ENCODE peak calls at places on chromosomes 5 and 9, in seven cellular contexts. E is astrocyte of the cerebellum; X is hepatocyte; F is CD8-positive, alpha-beta T cell; T is epithelial cell of proximal tubule; O is foreskin keratinocyte; N is WERI-Rb-1. H is an unnamed sample.

GRCh38 chr9:4138180-4138579 is 161.7 kb downstream of the GLIS3 start:
- DNase-seq in T (no peak), X (no peak), N (no peak), O (no peak), E (no peak), F (no peak), H (no peak)

GRCh38 chr5:9094582-9094981 is 451.3 kb downstream of the SEMA5A start:
- DNase-seq in E (no peak), O (no peak), N (no peak), X (no peak), T (no peak), F (no peak), H (no peak)

GRCh38 chr5:89287964-89288363 is 405.0 kb upstream of the MEF2C start:
- DNase-seq in X (no peak), N (peak), O (no peak), E (no peak), T (no peak), F (no peak), H (no peak)

GRCh38 chr5:39755986-39756385 is 331.2 kb upstream of the DAB2 start:
- DNase-seq in E (peak), O (peak), F (no peak), X (peak), N (no peak), T (peak), H (no peak)

GRCh38 chr9:133664651-133665050 is 28.5 kb downstream of the DBH start:
- DNase-seq in E (no peak), X (no peak), F (no peak), O (no peak), N (no peak), T (no peak), H (no peak)

GRCh38 chr5:8557728-8558127 is 688.8 kb downstream of the MTRR start:
- DNase-seq in X (no peak), T (no peak), N (no peak), O (peak), F (no peak), E (no peak), H (no peak)

GRCh38 chr9:123999668-124000067 is 11.9 kb upstream of the LHX2 start:
- DNase-seq in E (no peak), N (peak), O (no peak), X (no peak), F (no peak), T (no peak), H (no peak)

GRCh38 chr5:1722877-1723276 is 76.8 kb downstream of the MRPL36 start:
- DNase-seq in E (no peak), T (no peak), X (no peak), F (no peak), O (no peak), N (no peak), H (peak)

GRCh38 chr9:87080512-87081225 is 133.4 kb upstream of the GAS1 start:
- DNase-seq in O (no peak), T (no peak), E (no peak), F (no peak), X (peak), N (no peak), H (no peak)

GRCh38 chr5:147898875-147899401 is 7.4 kb downstream of the C5orf46 start:
- DNase-seq in E (no peak), T (no peak), F (no peak), X (no peak), N (no peak), O (peak), H (no peak)

GRCh38 chr5:65835191-65835590 is 91.2 kb upstream of the ERBIN start:
- DNase-seq in N (no peak), F (no peak), X (no peak), E (no peak), O (no peak), T (no peak), H (no peak)

GRCh38 chr5:39352931-39353330 is 11.4 kb downstream of the C9 start:
- DNase-seq in T (no peak), O (no peak), E (no peak), X (no peak), F (no peak), N (no peak), H (no peak)

GRCh38 chr9:127057970-127058644 is 64.3 kb downstream of the ANGPTL2 start:
- DNase-seq in T (no peak), E (no peak), X (no peak), O (no peak), F (no peak), N (no peak), H (no peak)

GRCh38 chr9:135516132-135516860 is 4.9 kb upstream of the LCN1 start:
- DNase-seq in N (no peak), E (no peak), O (no peak), X (no peak), T (no peak), F (no peak), H (no peak)

GRCh38 chr5:61139094-61139873 is 23.0 kb downstream of the SMIM15 start:
- DNase-seq in T (no peak), E (no peak), F (no peak), X (no peak), N (no peak), O (no peak), H (no peak)

GRCh38 chr5:43073597-43074546 is 33.8 kb upstream of the ANXA2R start:
- DNase-seq in F (no peak), T (no peak), O (peak), N (peak), E (no peak), X (peak), H (peak)

GRCh38 chr9:23538060-23538387 is 288.0 kb downstream of the ELAVL2 start:
- DNase-seq in O (no peak), F (no peak), N (no peak), T (no peak), X (no peak), E (no peak), H (no peak)

GRCh38 chr5:113255579-113256210 is 179.1 kb downstream of the TSSK1B start:
- DNase-seq in F (no peak), E (no peak), O (no peak), T (no peak), X (no peak), N (no peak), H (no peak)

GRCh38 chr9:14170973-14171596 is 142.9 kb downstream of the NFIB start:
- DNase-seq in O (peak), E (no peak), N (no peak), T (no peak), F (no peak), X (no peak), H (no peak)

GRCh38 chr5:44638286-44638869 is 170.4 kb upstream of the MRPS30 start:
- DNase-seq in O (no peak), E (no peak), X (no peak), N (no peak), F (no peak), T (no peak), H (no peak)

GRCh38 chr5:110909415-110909814 is 162.1 kb upstream of the TSLP start:
- DNase-seq in E (no peak), O (no peak), T (no peak), N (no peak), X (no peak), F (no peak), H (no peak)

GRCh38 chr5:308672-309271 is 12.7 kb upstream of the AHRR start:
- DNase-seq in T (peak), E (peak), O (peak), N (no peak), X (no peak), F (no peak), H (no peak)

GRCh38 chr5:33837301-33837700 is 54.5 kb downstream of the ADAMTS12 start:
- DNase-seq in F (no peak), O (no peak), E (no peak), X (no peak), T (no peak), N (no peak), H (no peak)

GRCh38 chr9:136239963-136240330 is 5.7 kb downstream of the QSOX2 start:
- DNase-seq in F (no peak), X (no peak), O (no peak), T (no peak), E (no peak), N (no peak), H (no peak)

GRCh38 chr5:169152946-169153345 is 148.0 kb downstream of the SLIT3 start:
- DNase-seq in N (no peak), F (no peak), T (no peak), X (no peak), O (no peak), E (no peak), H (no peak)

GRCh38 chr9:10007356-10007755 is 605.4 kb downstream of the PTPRD start:
- DNase-seq in O (no peak), N (no peak), E (no peak), X (no peak), T (no peak), F (no peak), H (no peak)

GRCh38 chr9:93252781-93253530 is 69.0 kb downstream of the WNK2 start:
- DNase-seq in F (no peak), T (no peak), X (no peak), N (peak), E (no peak), O (no peak), H (peak)

GRCh38 chr9:90953200-90953599 is 151.6 kb downstream of the SYK start:
- DNase-seq in T (no peak), X (no peak), E (no peak), O (no peak), N (no peak), F (no peak), H (no peak)

GRCh38 chr5:36688722-36689121 is 82.3 kb downstream of the SLC1A3 start:
- DNase-seq in X (peak), N (peak), T (no peak), O (no peak), E (no peak), F (no peak), H (no peak)
- TF ChIP-seq CTCF in X (peak), N (peak), T (peak), O (peak), E (peak), F (no peak), H (peak)

GRCh38 chr9:130425741-130426466 is 18.9 kb upstream of the ASS1 start:
- DNase-seq in O (no peak), E (no peak), X (peak), N (no peak), F (no peak), T (no peak), H (no peak)

GRCh38 chr9:130426467-130426773 is 18.3 kb upstream of the ASS1 start:
- DNase-seq in N (no peak), O (no peak), X (no peak), F (no peak), E (no peak), T (no peak), H (no peak)

GRCh38 chr9:130428096-130428665 is 16.6 kb upstream of the ASS1 start:
- DNase-seq in N (no peak), O (no peak), F (no peak), X (no peak), E (no peak), T (no peak), H (no peak)

GRCh38 chr9:130427326-130427725 is 17.4 kb upstream of the ASS1 start:
- DNase-seq in T (no peak), F (no peak), E (no peak), X (no peak), O (no peak), N (no peak), H (no peak)

GRCh38 chr9:130426883-130427282 is 17.9 kb upstream of the ASS1 start:
- DNase-seq in E (peak), N (no peak), F (no peak), T (no peak), O (peak), X (no peak), H (no peak)
- TF ChIP-seq CTCF in E (peak), N (no peak), F (no peak), T (peak), O (peak), X (no peak), H (no peak)

GRCh38 chr5:132753135-132753987 is 6.1 kb downstream of the CCNI2 start:
- DNase-seq in X (no peak), F (no peak), T (no peak), O (no peak), N (peak), E (no peak), H (no peak)
- TF ChIP-seq CTCF in X (peak), F (no peak), T (peak), O (peak), N (peak), E (no peak), H (no peak)

GRCh38 chr9:108850293-108850897 is 5.4 kb downstream of the ACTL7B start:
- DNase-seq in E (no peak), F (no peak), X (peak), O (peak), N (no peak), T (no peak), H (no peak)
- TF ChIP-seq CTCF in E (peak), F (no peak), X (peak), O (peak), N (peak), T (peak), H (no peak)